ENCODE peak calls at places on chromosomes 6 and 20, in eight cellular contexts. One of them, this sample, is unnamed.

GRCh38 chr20:63284544-63284949 is 8.4 kb upstream of the COL20A1 start:
- DNase-seq in COR-L47: no peak
- DNase-seq in DMS153: no peak
- DNase-seq in Calu3: no peak
- DNase-seq in memory B cell: no peak
- DNase-seq in hippocampal formation: no peak
- DNase-seq in neural crest cell: no peak
- DNase-seq in B cell: no peak
- DNase-seq in this sample: no peak

GRCh38 chr6:26660096-26660425 is 515 bp upstream of the ZNF322 start:
- DNase-seq in hippocampal formation: peak; percentile 21
- DNase-seq in COR-L47: no peak
- DNase-seq in neural crest cell: no peak
- DNase-seq in DMS153: no peak
- DNase-seq in memory B cell: peak; percentile 29
- DNase-seq in Calu3: no peak
- DNase-seq in B cell: no peak
- DNase-seq in this sample: no peak

GRCh38 chr6:110528051-110528929 is 51.9 kb upstream of the SLC22A16 start:
- DNase-seq in neural crest cell: peak; percentile 46
- DNase-seq in Calu3: peak; percentile 62
- DNase-seq in hippocampal formation: peak; percentile 85
- DNase-seq in COR-L47: peak; percentile 44
- DNase-seq in DMS153: peak; percentile 16
- DNase-seq in B cell: peak; percentile 73
- DNase-seq in memory B cell: peak; percentile 53
- DNase-seq in this sample: no peak

GRCh38 chr6:142833054-142833453 is 111.9 kb downstream of the HIVEP2 start:
- DNase-seq in COR-L47: no peak
- DNase-seq in memory B cell: no peak
- DNase-seq in DMS153: no peak
- DNase-seq in Calu3: no peak
- DNase-seq in hippocampal formation: no peak
- DNase-seq in neural crest cell: no peak
- DNase-seq in B cell: no peak
- DNase-seq in this sample: no peak

GRCh38 chr6:28747631-28748157 is 176.1 kb downstream of the TRIM27 start:
- DNase-seq in DMS153: peak; percentile 60
- DNase-seq in neural crest cell: peak; percentile 5
- DNase-seq in memory B cell: no peak
- DNase-seq in COR-L47: no peak
- DNase-seq in B cell: no peak
- DNase-seq in hippocampal formation: no peak
- DNase-seq in Calu3: peak; percentile 87
- DNase-seq in this sample: no peak

GRCh38 chr20:63368151-63368550 is 7.0 kb upstream of the CHRNA4 start:
- DNase-seq in DMS153: no peak
- DNase-seq in COR-L47: no peak
- DNase-seq in hippocampal formation: no peak
- DNase-seq in memory B cell: no peak
- DNase-seq in B cell: no peak
- DNase-seq in Calu3: no peak
- DNase-seq in neural crest cell: no peak
- DNase-seq in this sample: no peak

GRCh38 chr6:106064766-106065165 is 21.4 kb upstream of the PRDM1 start:
- DNase-seq in Calu3: no peak
- DNase-seq in COR-L47: no peak
- DNase-seq in memory B cell: no peak
- DNase-seq in hippocampal formation: no peak
- DNase-seq in DMS153: no peak
- DNase-seq in B cell: no peak
- DNase-seq in neural crest cell: no peak
- DNase-seq in this sample: no peak

GRCh38 chr6:48835421-48835958 is 627.6 kb downstream of the MMUT start:
- DNase-seq in DMS153: no peak
- DNase-seq in COR-L47: no peak
- DNase-seq in neural crest cell: no peak
- DNase-seq in memory B cell: no peak
- DNase-seq in hippocampal formation: no peak
- DNase-seq in B cell: no peak
- DNase-seq in Calu3: no peak
- DNase-seq in this sample: no peak

GRCh38 chr6:95946906-95947305 is 68.9 kb upstream of the FUT9 start:
- DNase-seq in neural crest cell: no peak
- DNase-seq in COR-L47: no peak
- DNase-seq in B cell: no peak
- DNase-seq in Calu3: no peak
- DNase-seq in memory B cell: no peak
- DNase-seq in hippocampal formation: no peak
- DNase-seq in DMS153: no peak
- DNase-seq in this sample: no peak

GRCh38 chr6:1013656-1014430 is 298.1 kb upstream of the FOXQ1 start:
- DNase-seq in COR-L47: no peak
- DNase-seq in memory B cell: no peak
- DNase-seq in Calu3: no peak
- DNase-seq in hippocampal formation: no peak
- DNase-seq in DMS153: no peak
- DNase-seq in neural crest cell: no peak
- DNase-seq in B cell: no peak
- DNase-seq in this sample: no peak

GRCh38 chr20:31712112-31712553 is 10.5 kb downstream of the BCL2L1 start:
- DNase-seq in DMS153: peak; percentile 74
- DNase-seq in Calu3: peak; percentile 58
- DNase-seq in hippocampal formation: no peak
- DNase-seq in COR-L47: peak; percentile 87
- DNase-seq in B cell: no peak
- DNase-seq in memory B cell: no peak
- DNase-seq in neural crest cell: no peak
- DNase-seq in this sample: no peak

GRCh38 chr20:46175127-46175494 is 57.0 kb downstream of the CD40 start:
- DNase-seq in B cell: no peak
- DNase-seq in memory B cell: no peak
- DNase-seq in hippocampal formation: no peak
- DNase-seq in COR-L47: no peak
- DNase-seq in Calu3: no peak
- DNase-seq in neural crest cell: no peak
- DNase-seq in DMS153: no peak
- DNase-seq in this sample: no peak

GRCh38 chr6:15023448-15023847 is 222.4 kb upstream of the JARID2 start:
- DNase-seq in B cell: no peak
- DNase-seq in memory B cell: no peak
- DNase-seq in COR-L47: no peak
- DNase-seq in Calu3: no peak
- DNase-seq in hippocampal formation: no peak
- DNase-seq in neural crest cell: no peak
- DNase-seq in DMS153: no peak
- DNase-seq in this sample: no peak

GRCh38 chr6:86380571-86381125 is 556.7 kb upstream of the HTR1E start:
- DNase-seq in memory B cell: no peak
- DNase-seq in Calu3: no peak
- DNase-seq in B cell: no peak
- DNase-seq in DMS153: no peak
- DNase-seq in neural crest cell: no peak
- DNase-seq in hippocampal formation: no peak
- DNase-seq in COR-L47: no peak
- DNase-seq in this sample: no peak

GRCh38 chr20:19609642-19610223 is 148.3 kb upstream of the RIN2 start:
- DNase-seq in Calu3: no peak
- DNase-seq in COR-L47: no peak
- DNase-seq in neural crest cell: no peak
- DNase-seq in B cell: no peak
- DNase-seq in DMS153: peak; percentile 51
- DNase-seq in memory B cell: no peak
- DNase-seq in hippocampal formation: no peak
- DNase-seq in this sample: no peak

GRCh38 chr20:22429175-22430153 is 154.9 kb downstream of the FOXA2 start:
- DNase-seq in COR-L47: no peak
- DNase-seq in Calu3: no peak
- DNase-seq in neural crest cell: no peak
- DNase-seq in B cell: no peak
- DNase-seq in memory B cell: no peak
- DNase-seq in DMS153: no peak
- DNase-seq in hippocampal formation: no peak
- DNase-seq in this sample: no peak

GRCh38 chr20:3652217-3652616 is 11.0 kb downstream of the GFRA4 start:
- DNase-seq in Calu3: no peak
- DNase-seq in DMS153: no peak
- DNase-seq in COR-L47: no peak
- DNase-seq in memory B cell: no peak
- DNase-seq in B cell: no peak
- DNase-seq in hippocampal formation: no peak
- DNase-seq in neural crest cell: no peak
- DNase-seq in this sample: no peak

This sample was measured in hypothalamus.